ENCODE peak calls at places on chromosomes 5 and 9, in five cellular contexts. U is A549, I is lower lobe of right lung, T is heart right ventricle, P is heart left ventricle. B is an unnamed sample.

GRCh38 chr5:147578228-147579024 is 68.6 kb upstream of the DPYSL3 start:
- DNase-seq in P (no peak), U (peak), T (no peak), I (no peak), B (no peak)

GRCh38 chr9:73073337-73074175 is 78.1 kb upstream of the ANXA1 start:
- DNase-seq in I (no peak), T (no peak), U (peak), P (no peak), B (no peak)

GRCh38 chr9:98808411-98808815 is 943 bp downstream of the GALNT12 start:
- DNase-seq in I (peak), U (no peak), T (no peak), P (no peak), B (peak)

GRCh38 chr5:94707359-94707758 is 88.9 kb downstream of the SLF1 start:
- DNase-seq in P (no peak), I (no peak), U (no peak), T (no peak), B (no peak)

GRCh38 chr5:53035868-53036381 is 46.8 kb downstream of the ITGA2 start:
- DNase-seq in P (no peak), U (peak), T (no peak), I (no peak), B (no peak)

GRCh38 chr5:120509056-120509455 is 45.0 kb downstream of the PRR16 start:
- DNase-seq in T (no peak), U (no peak), P (no peak), I (no peak), B (no peak)

GRCh38 chr5:385321-385720 is 57.7 kb upstream of the EXOC3 start:
- DNase-seq in P (no peak), T (no peak), U (no peak), I (no peak), B (no peak)

GRCh38 chr5:21209404-21209803 is 1221.4 kb upstream of the CDH18 start:
- DNase-seq in I (no peak), T (no peak), U (no peak), P (no peak), B (no peak)

GRCh38 chr9:23556459-23556858 is 269.6 kb downstream of the ELAVL2 start:
- DNase-seq in P (no peak), T (no peak), I (no peak), U (no peak), B (no peak)

GRCh38 chr5:104431946-104432345 is 869.4 kb upstream of the NUDT12 start:
- DNase-seq in T (no peak), I (no peak), U (no peak), P (no peak), B (no peak)

GRCh38 chr5:52658266-52658665 is 129.4 kb upstream of the ITGA1 start:
- DNase-seq in P (no peak), U (no peak), T (no peak), I (no peak), B (no peak)

GRCh38 chr5:67196537-67197059 is at the start of gene CD180:
- DNase-seq in I (no peak), T (no peak), U (no peak), P (no peak), B (no peak)

GRCh38 chr5:120779674-120780073 is 315.6 kb downstream of the PRR16 start:
- DNase-seq in I (no peak), P (no peak), U (no peak), T (no peak), B (no peak)

GRCh38 chr9:128902351-128903078 is 18.3 kb upstream of the PHYHD1 start:
- DNase-seq in U (no peak), P (peak), T (peak), I (peak), B (no peak)

GRCh38 chr9:137014776-137015539 is 13.1 kb downstream of the ABCA2 start:
- DNase-seq in T (no peak), U (no peak), P (no peak), I (no peak), B (no peak)

GRCh38 chr5:172502410-172502809 is 48.1 kb upstream of the SH3PXD2B start:
- DNase-seq in T (no peak), I (no peak), U (no peak), P (peak), B (peak)

GRCh38 chr5:75054110-75054930 is 2.0 kb upstream of the GCNT4 start:
- DNase-seq in I (peak), T (peak), U (no peak), P (peak), B (peak)

GRCh38 chr9:127739614-127740322 is 4.7 kb upstream of the TOR2A start:
- DNase-seq in T (peak), P (no peak), U (no peak), I (no peak), B (no peak)

GRCh38 chr9:127744407-127745110 is 9.5 kb upstream of the TOR2A start:
- DNase-seq in I (no peak), U (no peak), T (no peak), P (no peak), B (no peak)

GRCh38 chr9:127742435-127743088 is 7.5 kb upstream of the TOR2A start:
- DNase-seq in T (no peak), U (peak), P (no peak), I (no peak), B (no peak)

GRCh38 chr9:127738666-127739065 is 3.6 kb upstream of the TOR2A start:
- DNase-seq in T (no peak), P (no peak), I (no peak), U (no peak), B (no peak)

DNA sequence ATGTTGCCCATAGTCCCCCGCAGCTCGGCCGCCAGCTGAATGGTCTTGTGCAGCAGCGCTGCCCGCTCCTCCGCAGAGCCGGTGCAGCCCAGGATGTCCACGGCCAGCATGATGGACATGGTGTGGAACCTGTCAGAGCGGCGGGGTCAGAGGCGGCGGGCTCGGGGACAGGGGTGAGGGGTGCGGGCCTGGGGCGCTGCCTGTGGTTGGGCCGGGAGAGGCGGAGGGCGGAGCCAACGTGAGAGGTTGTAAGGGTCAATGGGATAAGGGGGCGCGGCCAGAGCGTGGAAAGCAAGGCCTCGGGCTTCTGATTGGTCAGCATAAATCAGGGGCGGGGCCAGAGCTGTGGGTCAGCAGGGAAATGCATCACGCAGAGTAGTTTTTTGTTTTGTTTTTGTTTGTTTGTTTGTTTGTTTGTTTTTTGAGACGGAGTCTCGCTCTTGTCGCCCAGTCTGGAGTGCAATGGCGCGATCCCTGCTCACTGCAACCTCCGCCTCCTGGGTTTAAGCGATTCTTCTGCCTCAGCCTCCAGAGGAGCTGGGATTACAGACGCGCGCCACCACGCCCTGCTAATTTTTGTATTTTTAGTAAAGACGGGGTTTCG is 6.8 kb upstream of the TOR2A start:
- DNase-seq in I (peak), T (peak), U (peak), P (peak), B (peak)
- H3K4me3 ChIP-seq in I (peak), T (peak), U (peak), P (peak), B (peak)

GRCh38 chr9:20414150-20414549 is 208.1 kb downstream of the MLLT3 start:
- DNase-seq in T (no peak), P (no peak), I (no peak), U (no peak), B (no peak)

GRCh38 chr9:20417695-20418094 is 204.6 kb downstream of the MLLT3 start:
- DNase-seq in U (no peak), I (no peak), P (no peak), T (no peak), B (no peak)

GRCh38 chr9:20419552-20419951 is 202.7 kb downstream of the MLLT3 start:
- DNase-seq in P (no peak), T (no peak), I (no peak), U (no peak), B (no peak)

DNA sequence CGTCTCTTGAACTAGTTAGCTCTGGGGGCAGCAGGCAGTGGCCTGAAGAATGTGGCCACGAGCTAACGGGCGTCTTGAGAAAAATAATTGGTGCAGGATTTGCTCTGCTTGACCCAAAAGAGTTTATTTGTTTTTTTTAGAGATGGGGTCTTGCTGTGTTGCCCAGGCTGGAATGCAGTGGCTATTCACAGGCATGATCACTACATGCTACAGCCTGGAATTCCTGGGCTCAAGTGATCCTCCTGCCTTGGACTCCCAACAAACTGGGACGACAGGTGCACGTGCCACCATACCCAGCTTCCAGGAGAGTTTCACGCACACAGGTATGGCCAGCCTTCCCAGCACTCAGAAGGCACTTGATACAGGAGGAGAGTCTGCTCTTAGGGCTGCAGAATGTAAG is 203.8 kb downstream of the MLLT3 start:
- DNase-seq in U (no peak), T (no peak), I (no peak), P (no peak), B (no peak)
- H3K27ac ChIP-seq in U (no peak), T (no peak), I (no peak), P (no peak), B (no peak)

GRCh38 chr5:57785946-57786345 is 303.3 kb upstream of the ACTBL2 start:
- DNase-seq in T (no peak), I (no peak), P (no peak), U (no peak), B (no peak)

GRCh38 chr5:57780959-57781325 is 298.3 kb upstream of the ACTBL2 start:
- DNase-seq in I (no peak), T (no peak), P (no peak), U (no peak), B (no peak)

GRCh38 chr5:57784106-57784505 is 301.5 kb upstream of the ACTBL2 start:
- DNase-seq in I (no peak), P (no peak), U (no peak), T (no peak), B (no peak)

GRCh38 chr5:57780306-57780958 is 297.8 kb upstream of the ACTBL2 start:
- DNase-seq in I (peak), U (peak), T (peak), P (peak), B (no peak)

DNA sequence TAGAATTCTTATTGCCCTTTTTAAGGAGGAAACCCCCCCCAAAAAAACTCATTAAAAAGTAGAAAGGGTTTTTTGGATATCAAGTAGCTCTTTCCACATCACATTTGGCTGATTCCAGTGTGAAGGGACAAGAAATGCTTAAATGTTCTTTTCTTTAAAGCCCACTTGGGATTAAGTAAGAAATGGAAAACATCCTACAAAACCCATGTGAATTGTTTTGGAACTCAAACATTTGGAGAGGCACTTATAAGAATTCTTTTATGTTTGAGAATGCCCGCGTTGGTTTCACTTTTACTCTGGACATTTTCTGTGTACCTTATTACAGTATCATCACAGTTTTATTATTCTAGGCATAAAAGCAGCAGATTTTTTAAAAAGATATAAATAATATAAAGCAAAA is 301.1 kb upstream of the ACTBL2 start:
- DNase-seq in U (no peak), T (no peak), I (no peak), P (no peak), B (no peak)
- H3K4me3 ChIP-seq in U (no peak), T (peak), I (peak), P (peak), B (peak)

GRCh38 chr5:83473344-83474169 is 2.0 kb downstream of the VCAN start:
- DNase-seq in I (peak), P (peak), U (peak), T (peak), B (peak)

GRCh38 chr5:83474986-83475385 is 3.4 kb downstream of the VCAN start:
- DNase-seq in P (no peak), I (no peak), T (no peak), U (no peak), B (no peak)

GRCh38 chr5:83472508-83473343 is 1.2 kb downstream of the VCAN start:
- DNase-seq in P (peak), U (peak), I (peak), T (peak), B (peak)

GRCh38 chr5:83475540-83476469 is 4.3 kb downstream of the VCAN start:
- DNase-seq in P (no peak), U (peak), I (no peak), T (no peak), B (no peak)

DNA sequence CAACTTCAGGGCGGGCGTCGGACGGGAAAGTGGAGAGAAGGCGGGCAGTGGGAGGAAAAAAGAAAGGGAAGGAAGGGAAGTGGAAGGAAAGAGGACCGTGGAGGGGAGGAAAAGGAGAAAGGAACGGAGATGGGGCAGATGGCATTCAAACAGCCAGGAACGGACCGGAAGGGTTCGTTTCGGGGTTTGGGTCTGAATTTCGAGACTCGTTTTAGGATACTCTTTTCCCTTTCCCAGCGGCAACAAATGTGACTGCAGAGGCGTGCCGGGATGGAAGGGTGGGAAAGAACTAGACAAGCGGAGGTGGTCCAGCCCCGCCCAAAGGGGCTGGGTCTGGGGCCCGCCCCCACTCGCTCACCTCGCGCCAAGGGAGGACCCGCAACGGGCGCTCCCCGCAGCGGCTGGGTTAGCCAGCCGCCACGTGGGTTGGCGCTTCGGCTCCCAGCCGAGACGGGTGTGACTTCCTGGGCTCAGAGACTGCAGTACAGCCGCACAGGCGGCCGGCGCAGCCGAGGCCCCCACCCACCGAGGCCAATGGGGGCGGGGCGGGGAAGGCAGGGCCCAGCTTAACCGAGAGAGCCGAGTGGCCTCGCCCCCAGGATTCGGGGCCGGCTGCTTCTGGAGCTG is 2.7 kb downstream of the VCAN start:
- DNase-seq in I (peak), P (peak), T (peak), U (peak), B (peak)
- H3K27ac ChIP-seq in I (peak), P (peak), T (peak), U (peak), B (peak)

GRCh38 chr5:31433229-31433628 is 98.7 kb downstream of the DROSHA start:
- DNase-seq in T (no peak), P (no peak), U (no peak), I (no peak), B (no peak)

GRCh38 chr5:31435730-31436129 is 96.2 kb downstream of the DROSHA start:
- DNase-seq in U (no peak), T (no peak), I (no peak), P (no peak), B (no peak)

DNA sequence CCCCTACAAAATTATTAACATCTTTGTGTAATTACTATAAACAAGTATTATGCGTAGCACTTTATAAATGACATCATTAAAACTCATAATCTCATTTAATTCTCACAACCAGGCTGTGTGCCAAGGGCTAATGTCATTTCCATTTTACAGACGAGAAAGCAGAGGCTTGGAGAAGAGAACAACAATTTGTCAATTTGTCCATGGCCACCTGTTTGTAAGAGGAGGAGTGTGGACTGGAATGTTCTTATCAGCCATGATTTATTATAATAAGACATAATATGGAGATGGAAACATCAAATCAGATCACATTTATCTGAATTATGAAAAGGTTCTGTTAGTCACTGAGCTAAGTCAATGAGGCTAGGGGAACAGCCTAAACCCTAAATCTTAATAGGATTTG is 97.0 kb downstream of the DROSHA start:
- DNase-seq in T (no peak), P (no peak), U (no peak), I (no peak), B (no peak)
- H3K4me3 ChIP-seq in T (no peak), P (no peak), U (no peak), I (no peak), B (no peak)